ENCODE peak calls at places on chromosomes 2 and 18, in six cellular contexts. N, P, F, W, E and S are unnamed samples. For H3K4me1, the result is how much of the 10 kb centered on the place peaks cover.

GRCh38 chr2:109063326-109063670 is 65.7 kb upstream of the SH3RF3 start:
- DNase-seq in N (no peak), P (no peak), F (no peak), W (no peak), E (peak), S (no peak)

GRCh38 chr2:112204411-112204810 is 50.4 kb downstream of the ZC3H8 start:
- DNase-seq in N (no peak), P (no peak), F (peak), W (no peak), E (no peak), S (no peak)

GRCh38 chr18:36662000-36662399 is 166.8 kb downstream of the TPGS2 start:
- DNase-seq in N (no peak), P (no peak), F (peak), W (peak), E (no peak), S (no peak)

GRCh38 chr2:240127911-240128607 is 8.0 kb downstream of the COPS9 start:
- DNase-seq in N (no peak), P (no peak), F (no peak), W (peak), E (no peak), S (no peak)

GRCh38 chr2:46569061-46569560 is 89.7 kb downstream of the TMEM247 start:
- DNase-seq in N (no peak), P (no peak), F (peak), W (no peak), E (no peak), S (peak)

GRCh38 chr18:21484851-21485636 is 115.5 kb downstream of the ESCO1 start:
- DNase-seq in N (no peak), P (no peak), F (peak), W (no peak), E (no peak), S (no peak)

GRCh38 chr2:216344958-216345315 is 27.3 kb downstream of the MARCHF4 start:
- DNase-seq in N (no peak), P (no peak), F (no peak), W (no peak), E (no peak), S (no peak)

GRCh38 chr2:8059255-8059654 is 622.6 kb upstream of the ID2 start:
- DNase-seq in N (no peak), P (no peak), F (no peak), W (no peak), E (no peak), S (no peak)

GRCh38 chr18:73959341-73959740 is 188.3 kb downstream of the FBXO15 start:
- DNase-seq in N (no peak), P (no peak), F (no peak), W (no peak), E (no peak), S (no peak)

GRCh38 chr18:32093106-32093511 is 1.4 kb downstream of the RNF138 start:
- DNase-seq in N (peak), P (no peak), F (peak), W (peak), E (peak), S (peak)

GRCh38 chr2:141498561-141498960 is 632.3 kb downstream of the LRP1B start:
- DNase-seq in N (no peak), P (no peak), F (peak), W (no peak), E (no peak), S (no peak)

DNA sequence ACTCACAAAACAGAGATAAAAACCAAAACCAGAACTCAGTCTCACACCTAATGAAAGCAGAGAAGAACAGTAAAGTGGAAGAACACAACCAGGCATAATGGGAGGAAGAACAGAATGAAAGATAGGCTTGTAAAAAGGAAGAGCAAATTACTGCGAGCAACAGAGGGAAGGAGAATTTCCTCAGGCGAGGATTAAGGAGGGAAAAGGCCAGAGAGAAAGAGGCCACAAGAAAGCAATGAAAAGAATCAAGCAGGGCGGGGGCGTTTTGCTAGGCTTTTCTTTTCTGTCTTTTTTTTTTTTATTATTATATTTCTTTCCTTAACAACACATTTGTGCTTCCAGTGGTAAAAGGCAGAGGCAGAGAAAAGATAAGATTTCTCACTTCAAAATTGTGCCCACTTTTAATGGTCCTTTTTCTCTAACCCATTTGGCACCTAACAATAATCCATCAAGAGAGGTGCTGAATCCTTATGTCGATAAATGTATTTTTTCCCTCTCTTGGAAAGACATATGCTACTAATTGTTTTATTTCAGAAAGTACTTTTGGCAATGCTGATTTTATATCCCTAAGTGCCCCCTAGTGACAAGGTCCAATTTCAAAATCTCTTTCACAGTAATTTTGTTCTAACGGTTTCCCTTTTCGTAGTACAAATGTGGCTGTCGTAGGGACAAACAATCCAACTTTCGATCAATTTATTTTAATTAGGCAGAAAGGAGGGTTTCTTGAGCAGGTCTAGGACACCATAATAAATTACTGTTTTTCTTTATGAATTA is 138.7 kb upstream of the AQP4 start:
- DNase-seq in N (no peak), P (peak), F (no peak), W (no peak), E (no peak), S (no peak)
- TF ChIP-seq CTCF in N (no peak), P (peak), F (no peak), W (peak), E (no peak), S (peak)

DNA sequence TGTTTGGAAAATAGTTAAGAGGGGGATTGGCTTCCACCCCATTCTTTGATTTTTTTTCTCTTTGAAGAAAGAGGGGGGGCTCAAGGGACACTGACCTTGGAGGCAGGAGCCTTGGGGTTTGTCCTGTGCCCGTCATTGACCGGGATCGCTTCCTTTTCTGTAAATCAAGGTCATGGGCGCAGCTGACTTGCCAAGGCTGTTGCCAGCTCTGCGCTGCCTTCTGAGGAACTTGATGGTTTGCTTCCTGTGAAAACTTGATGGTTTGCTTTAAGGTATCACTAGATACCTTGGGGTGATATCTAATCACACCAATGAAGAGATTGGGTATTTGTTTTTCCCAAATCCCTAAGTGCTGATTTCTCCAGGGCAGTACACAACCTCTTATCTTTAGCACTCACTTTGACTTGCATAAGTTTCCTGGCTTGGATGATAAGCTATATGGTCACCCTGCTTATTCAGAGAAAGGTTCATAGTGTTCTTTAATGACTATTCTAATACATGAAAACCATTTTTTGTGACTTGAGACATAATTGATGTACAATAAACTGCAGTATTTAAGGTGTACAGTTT is 56.0 kb downstream of the DGKD start:
- DNase-seq in N (no peak), P (no peak), F (no peak), W (no peak), E (peak), S (no peak)
- H3K4me1 ChIP-seq in N (under half), P (under half), F (under half), W (under half), E (half or more), S (half or more)

GRCh38 chr2:207473866-207474251 is 55.9 kb upstream of the CREB1 start:
- DNase-seq in N (no peak), P (no peak), F (no peak), W (no peak), E (no peak), S (no peak)

GRCh38 chr2:207473203-207473865 is 56.4 kb upstream of the CREB1 start:
- DNase-seq in N (peak), P (peak), F (peak), W (peak), E (peak), S (no peak)

GRCh38 chr2:207477896-207478295 is 51.9 kb upstream of the CREB1 start:
- DNase-seq in N (no peak), P (no peak), F (no peak), W (no peak), E (no peak), S (no peak)

GRCh38 chr2:207474871-207475485 is 54.8 kb upstream of the CREB1 start:
- DNase-seq in N (peak), P (peak), F (peak), W (peak), E (no peak), S (no peak)

GRCh38 chr2:207475546-207475945 is 54.2 kb upstream of the CREB1 start:
- DNase-seq in N (no peak), P (no peak), F (no peak), W (no peak), E (no peak), S (no peak)
- H3K4me3 ChIP-seq in N (no peak), P (no peak), F (no peak), W (no peak), E (no peak), S (no peak)

DNA sequence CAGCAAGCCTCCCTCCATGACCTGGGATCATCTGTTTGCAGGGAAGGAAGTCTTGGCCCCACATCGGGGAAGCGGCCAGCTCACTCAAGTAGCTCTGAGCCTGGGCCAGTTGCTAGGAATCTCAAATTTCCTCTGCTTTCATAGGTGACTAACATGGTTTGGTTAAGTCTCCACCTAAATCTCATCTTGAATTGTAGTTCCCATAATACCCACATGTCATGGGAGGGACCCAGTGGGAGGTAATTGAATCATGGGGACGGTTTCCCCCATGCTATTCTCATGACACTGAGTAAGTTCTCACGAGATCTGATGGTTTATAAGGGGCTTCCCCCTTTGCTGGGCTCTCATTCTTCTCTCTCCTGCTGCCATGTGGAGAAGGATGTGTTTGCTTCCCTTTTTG is 75.2 kb downstream of the LBH start:
- DNase-seq in N (no peak), P (no peak), F (peak), W (no peak), E (no peak), S (no peak)
- TF ChIP-seq CTCF in N (no peak), P (no peak), F (no peak), W (no peak), E (no peak), S (no peak)

DNA sequence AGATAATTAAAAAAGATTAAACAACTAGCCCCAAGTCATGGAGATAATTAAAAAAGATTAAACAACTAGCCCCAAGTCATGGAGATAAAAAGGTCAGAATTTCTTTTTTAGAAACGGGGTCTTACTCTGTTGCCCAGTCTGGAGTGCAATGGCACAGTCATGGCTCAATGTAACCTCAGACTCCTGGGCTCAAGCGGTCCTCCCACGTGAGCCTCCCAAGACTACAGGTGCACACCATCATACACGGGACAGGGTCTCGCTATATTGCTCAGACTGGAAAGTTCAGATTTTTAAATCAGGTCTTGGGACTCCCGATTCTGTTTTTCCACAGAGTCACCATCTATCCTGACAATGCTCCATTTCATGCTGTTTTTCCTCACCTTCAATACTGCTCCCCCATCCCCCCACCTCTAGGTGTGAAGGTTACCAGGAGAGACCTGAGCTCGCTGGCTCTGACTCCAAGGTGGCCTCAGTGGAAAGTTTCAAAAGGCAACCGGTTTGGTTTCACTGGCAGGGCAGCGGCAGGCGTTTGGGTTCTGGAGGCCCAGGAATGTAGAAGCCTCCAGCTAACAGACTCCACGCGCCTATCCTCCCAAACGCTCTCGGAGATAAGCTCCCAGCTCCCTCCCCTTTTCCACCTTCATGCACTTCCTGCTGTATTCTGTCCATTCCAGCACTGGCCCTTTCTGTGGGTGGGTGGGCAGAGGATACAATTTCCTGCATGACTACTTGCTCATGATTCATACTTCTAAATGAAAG is 2.9 kb upstream of the SEMA4C start:
- DNase-seq in N (no peak), P (no peak), F (peak), W (no peak), E (no peak), S (no peak)
- H3K4me1 ChIP-seq in N (under half), P (under half), F (under half), W (under half), E (half or more), S (half or more)

GRCh38 chr2:40101076-40101688 is 322.1 kb upstream of the THUMPD2 start:
- DNase-seq in N (no peak), P (no peak), F (peak), W (no peak), E (no peak), S (no peak)
- H3K4me3 ChIP-seq in N (no peak), P (no peak), F (no peak), W (no peak), E (no peak), S (no peak)

GRCh38 chr2:608711-609110 is 68.5 kb downstream of the TMEM18 start:
- DNase-seq in N (no peak), P (no peak), F (no peak), W (peak), E (no peak), S (no peak)
- TF ChIP-seq CTCF in N (no peak), P (no peak), F (no peak), W (no peak), E (no peak), S (no peak)

DNA sequence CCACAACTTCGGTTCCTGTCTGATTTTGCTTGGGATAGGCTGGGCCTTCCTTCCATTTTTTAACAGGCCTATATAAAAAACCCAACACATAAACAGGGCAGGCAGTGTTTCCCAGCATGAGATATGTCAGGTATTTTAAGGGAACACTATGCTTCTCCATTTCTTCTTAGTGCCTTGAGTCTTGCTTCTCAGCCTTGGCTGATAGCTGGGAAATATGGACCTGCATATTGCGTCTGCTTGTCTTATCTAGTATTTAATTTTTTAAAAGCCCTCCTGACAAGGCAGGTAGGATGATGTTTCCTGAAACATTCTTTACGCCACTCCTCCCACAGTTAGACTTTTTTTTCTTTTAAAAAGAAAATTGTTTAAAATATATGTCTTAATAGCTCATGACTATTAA is 45.5 kb upstream of the NABP1 start:
- DNase-seq in N (no peak), P (no peak), F (no peak), W (no peak), E (no peak), S (no peak)
- H3K4me1 ChIP-seq in N (under half), P (under half), F (under half), W (under half), E (under half), S (under half)

GRCh38 chr2:197706839-197707207 is 1.7 kb downstream of the MARS2 start:
- DNase-seq in N (no peak), P (no peak), F (no peak), W (no peak), E (no peak), S (no peak)

GRCh38 chr2:197705912-197706838 is 1.0 kb downstream of the MARS2 start:
- DNase-seq in N (peak), P (peak), F (peak), W (no peak), E (no peak), S (peak)

GRCh38 chr2:197710424-197711042 is 5.4 kb downstream of the MARS2 start:
- DNase-seq in N (no peak), P (no peak), F (no peak), W (no peak), E (no peak), S (no peak)

GRCh38 chr2:197707316-197708213 is 2.4 kb downstream of the MARS2 start:
- DNase-seq in N (no peak), P (peak), F (peak), W (no peak), E (no peak), S (peak)

DNA sequence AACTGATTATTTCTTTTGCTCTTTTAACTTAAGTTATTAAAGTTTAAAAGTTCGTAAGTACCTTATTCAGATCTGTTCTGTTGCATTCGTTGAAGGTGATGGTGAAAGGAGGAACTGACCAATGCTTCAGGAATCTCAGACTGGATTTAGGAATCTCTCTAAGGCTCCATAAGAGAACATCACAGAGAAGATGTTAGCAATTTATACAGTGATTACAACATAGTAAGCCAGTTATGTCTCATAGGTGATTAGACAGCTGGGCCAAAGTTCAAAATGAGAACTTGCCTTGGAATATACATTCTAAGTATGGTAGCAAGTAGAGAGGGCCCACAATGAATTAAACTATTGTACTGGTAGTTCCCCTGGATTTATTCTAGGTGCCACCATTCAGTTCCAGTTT is 3.2 kb downstream of the MARS2 start:
- DNase-seq in N (no peak), P (no peak), F (peak), W (no peak), E (no peak), S (no peak)
- H3K4me3 ChIP-seq in N (no peak), P (no peak), F (no peak), W (no peak), E (no peak), S (no peak)

GRCh38 chr2:143078106-143078505 is 51.1 kb upstream of the ARHGAP15 start:
- DNase-seq in N (no peak), P (no peak), F (no peak), W (no peak), E (no peak), S (no peak)
- TF ChIP-seq CTCF in N (no peak), P (no peak), F (no peak), W (no peak), E (no peak), S (no peak)